ENCODE peak calls at places on chromosomes 2 and 18, in eight cellular contexts. R is amniotic epithelial cell; D is GM23338; V is HAP-1; U is mesenteric fat pad; K is endothelial cell; B is activated naive CD4-positive, alpha-beta T cell; Y is C1 segment of cervical spinal cord. C is an unnamed sample.

GRCh38 chr2:201985740-201986735 is 47.6 kb upstream of the FZD7 start:
- DNase-seq in R (no peak), D (no peak), V (no peak), U (no peak), K (no peak), B (no peak), Y (no peak), C (no peak)

GRCh38 chr18:26215247-26215970 is 10.8 kb upstream of the TAF4B start:
- DNase-seq in R (no peak), D (no peak), V (no peak), U (no peak), K (no peak), B (peak; percentile 15), Y (no peak), C (no peak)

GRCh38 chr2:113962692-113963480 is 73.0 kb downstream of the ACTR3 start:
- DNase-seq in R (peak; percentile 83), D (no peak), V (no peak), U (no peak), K (no peak), B (no peak), Y (no peak), C (no peak)

GRCh38 chr18:51182824-51183223 is 14.7 kb downstream of the MEX3C start:
- DNase-seq in R (no peak), D (no peak), V (no peak), U (no peak), K (no peak), B (no peak), Y (no peak), C (no peak)

GRCh38 chr2:84757648-84758047 is 123.2 kb downstream of the TRABD2A start:
- DNase-seq in R (no peak), D (peak; percentile 35), V (no peak), U (no peak), K (no peak), B (no peak), Y (no peak), C (no peak)

GRCh38 chr2:100222844-100223243 is 80.5 kb upstream of the AFF3 start:
- DNase-seq in R (no peak), D (no peak), V (no peak), U (no peak), K (no peak), B (no peak), Y (no peak), C (no peak)

GRCh38 chr2:233039217-233040173 is 7.0 kb downstream of the NEU2 start:
- DNase-seq in R (peak; percentile 23), D (no peak), V (no peak), U (peak; percentile 80), K (no peak), B (no peak), Y (no peak), C (no peak)

GRCh38 chr18:9698497-9698896 is 9.6 kb upstream of the RAB31 start:
- DNase-seq in R (no peak), D (no peak), V (no peak), U (no peak), K (no peak), B (no peak), Y (no peak), C (no peak)

GRCh38 chr2:18855027-18855426 is 265.7 kb upstream of the NT5C1B start:
- DNase-seq in R (peak; percentile 29), D (peak; percentile 41), V (no peak), U (no peak), K (no peak), B (no peak), Y (no peak), C (no peak)

GRCh38 chr18:48023334-48024008 is 93.0 kb upstream of the SMAD2 start:
- DNase-seq in R (peak; percentile 59), D (peak; percentile 83), V (peak; percentile 57), U (no peak), K (peak; percentile 52), B (no peak), Y (no peak), C (peak; percentile 30)

GRCh38 chr18:76448262-76449109 is 46.6 kb downstream of the ZNF516 start:
- DNase-seq in R (no peak), D (no peak), V (no peak), U (no peak), K (no peak), B (no peak), Y (no peak), C (no peak)

GRCh38 chr2:181426687-181427086 is 30.5 kb upstream of the ITGA4 start:
- DNase-seq in R (no peak), D (no peak), V (peak; percentile 71), U (no peak), K (no peak), B (no peak), Y (no peak), C (no peak)

GRCh38 chr2:33786881-33787280 is 187.8 kb upstream of the FAM98A start:
- DNase-seq in R (no peak), D (no peak), V (no peak), U (no peak), K (no peak), B (no peak), Y (no peak), C (no peak)

GRCh38 chr2:46163031-46163430 is 134.2 kb upstream of the EPAS1 start:
- DNase-seq in R (peak; percentile 24), D (no peak), V (no peak), U (peak; percentile 60), K (no peak), B (no peak), Y (no peak), C (no peak)

GRCh38 chr2:132815522-132815921 is 145.5 kb upstream of the LYPD1 start:
- DNase-seq in R (peak; percentile 71), D (no peak), V (no peak), U (no peak), K (no peak), B (no peak), Y (no peak), C (no peak)

GRCh38 chr2:64492272-64492671 is 31.9 kb upstream of the AFTPH start:
- DNase-seq in R (no peak), D (no peak), V (no peak), U (no peak), K (no peak), B (no peak), Y (no peak), C (no peak)

GRCh38 chr2:216829533-216829932 is 30.3 kb downstream of the TNP1 start:
- DNase-seq in R (peak; percentile 50), D (no peak), V (no peak), U (no peak), K (no peak), B (no peak), Y (no peak), C (no peak)

GRCh38 chr2:74552914-74553811 is 579 bp downstream of the LOXL3 start:
- DNase-seq in R (peak; percentile 31), D (peak; percentile 59), V (peak; percentile 45), U (no peak), K (no peak), B (no peak), Y (no peak), C (no peak)

GRCh38 chr2:64792995-64793639 is 139.4 kb upstream of the SERTAD2 start:
- DNase-seq in R (no peak), D (no peak), V (no peak), U (no peak), K (no peak), B (no peak), Y (no peak), C (no peak)

GRCh38 chr2:155223781-155224406 is 525.4 kb downstream of the KCNJ3 start:
- DNase-seq in R (peak; percentile 6), D (peak; percentile 40), V (peak; percentile 16), U (no peak), K (no peak), B (no peak), Y (no peak), C (no peak)

GRCh38 chr18:76380791-76381405 is 114.1 kb downstream of the ZNF516 start:
- DNase-seq in R (peak; percentile 69), D (peak; percentile 88), V (peak; percentile 41), U (peak; percentile 80), K (peak; percentile 82), B (no peak), Y (no peak), C (peak; percentile 8)

GRCh38 chr2:105442721-105443120 is 43.9 kb upstream of the FHL2 start:
- DNase-seq in R (peak; percentile 26), D (no peak), V (no peak), U (no peak), K (no peak), B (no peak), Y (no peak), C (no peak)

GRCh38 chr2:32264422-32265149 is at the start of gene NLRC4:
- DNase-seq in R (no peak), D (no peak), V (no peak), U (no peak), K (no peak), B (no peak), Y (no peak), C (no peak)

GRCh38 chr2:154637426-154637825 is 61.1 kb upstream of the KCNJ3 start:
- DNase-seq in R (no peak), D (no peak), V (no peak), U (no peak), K (no peak), B (no peak), Y (no peak), C (no peak)